ENCODE peak calls at places on chromosomes 7 and 10, in seven cellular contexts. One of them, this sample, is unnamed.

GRCh38 chr7:87361320-87361719 is 15.9 kb downstream of the CROT start:
- DNase-seq in Right ventricle myocardium superior: no peak
- DNase-seq in heart left ventricle: no peak
- DNase-seq in cardiac muscle cell: no peak
- DNase-seq in kidney epithelial cell: no peak
- DNase-seq in choroid plexus epithelial cell: no peak
- DNase-seq in effector CD4-positive, alpha-beta T cell: no peak
- DNase-seq in this sample: no peak

GRCh38 chr10:89591796-89592271 is 53.2 kb downstream of the PANK1 start:
- DNase-seq in Right ventricle myocardium superior: no peak
- DNase-seq in heart left ventricle: peak; percentile 35
- DNase-seq in cardiac muscle cell: peak; percentile 21
- DNase-seq in kidney epithelial cell: no peak
- DNase-seq in choroid plexus epithelial cell: peak; percentile 90
- DNase-seq in effector CD4-positive, alpha-beta T cell: no peak
- DNase-seq in this sample: no peak

GRCh38 chr7:339062-339342 is 49.0 kb downstream of the FOXL3 start:
- DNase-seq in Right ventricle myocardium superior: peak; percentile 6
- DNase-seq in heart left ventricle: no peak
- DNase-seq in cardiac muscle cell: no peak
- DNase-seq in kidney epithelial cell: no peak
- DNase-seq in choroid plexus epithelial cell: no peak
- DNase-seq in effector CD4-positive, alpha-beta T cell: no peak
- DNase-seq in this sample: no peak

GRCh38 chr7:45211066-45211465 is 53.5 kb downstream of the RAMP3 start:
- DNase-seq in Right ventricle myocardium superior: no peak
- DNase-seq in heart left ventricle: peak; percentile 67
- DNase-seq in cardiac muscle cell: no peak
- DNase-seq in kidney epithelial cell: no peak
- DNase-seq in choroid plexus epithelial cell: no peak
- DNase-seq in effector CD4-positive, alpha-beta T cell: no peak
- DNase-seq in this sample: no peak

GRCh38 chr10:124181656-124182055 is 88.3 kb upstream of the CHST15 start:
- DNase-seq in Right ventricle myocardium superior: no peak
- DNase-seq in heart left ventricle: no peak
- DNase-seq in cardiac muscle cell: no peak
- DNase-seq in kidney epithelial cell: no peak
- DNase-seq in choroid plexus epithelial cell: no peak
- DNase-seq in effector CD4-positive, alpha-beta T cell: no peak
- DNase-seq in this sample: no peak

GRCh38 chr10:14781763-14782162 is 7.1 kb upstream of the FAM107B start:
- DNase-seq in Right ventricle myocardium superior: no peak
- DNase-seq in heart left ventricle: no peak
- DNase-seq in cardiac muscle cell: no peak
- DNase-seq in kidney epithelial cell: no peak
- DNase-seq in choroid plexus epithelial cell: no peak
- DNase-seq in effector CD4-positive, alpha-beta T cell: no peak
- DNase-seq in this sample: no peak

GRCh38 chr7:140656548-140657515 is 15.9 kb upstream of the ADCK2 start:
- DNase-seq in Right ventricle myocardium superior: no peak
- DNase-seq in heart left ventricle: peak; percentile 49
- DNase-seq in cardiac muscle cell: peak; percentile 80
- DNase-seq in kidney epithelial cell: no peak
- DNase-seq in choroid plexus epithelial cell: peak; percentile 92
- DNase-seq in effector CD4-positive, alpha-beta T cell: no peak
- DNase-seq in this sample: peak; percentile 67

GRCh38 chr7:36794689-36795088 is 70.4 kb upstream of the AOAH start:
- DNase-seq in Right ventricle myocardium superior: no peak
- DNase-seq in heart left ventricle: no peak
- DNase-seq in cardiac muscle cell: peak; percentile 21
- DNase-seq in kidney epithelial cell: peak; percentile 14
- DNase-seq in choroid plexus epithelial cell: no peak
- DNase-seq in effector CD4-positive, alpha-beta T cell: no peak
- DNase-seq in this sample: no peak

GRCh38 chr7:17256375-17256774 is 42.1 kb upstream of the AHR start:
- DNase-seq in Right ventricle myocardium superior: no peak
- DNase-seq in heart left ventricle: no peak
- DNase-seq in cardiac muscle cell: no peak
- DNase-seq in kidney epithelial cell: no peak
- DNase-seq in choroid plexus epithelial cell: no peak
- DNase-seq in effector CD4-positive, alpha-beta T cell: no peak
- DNase-seq in this sample: no peak

GRCh38 chr7:46468753-46469356 is 547.8 kb upstream of the IGFBP3 start:
- DNase-seq in Right ventricle myocardium superior: no peak
- DNase-seq in heart left ventricle: no peak
- DNase-seq in cardiac muscle cell: peak; percentile 57
- DNase-seq in kidney epithelial cell: no peak
- DNase-seq in choroid plexus epithelial cell: peak; percentile 53
- DNase-seq in effector CD4-positive, alpha-beta T cell: no peak
- DNase-seq in this sample: no peak

GRCh38 chr10:132489053-132489703 is 48.4 kb upstream of the INPP5A start:
- DNase-seq in Right ventricle myocardium superior: peak; percentile 22
- DNase-seq in heart left ventricle: no peak
- DNase-seq in cardiac muscle cell: no peak
- DNase-seq in kidney epithelial cell: no peak
- DNase-seq in choroid plexus epithelial cell: peak; percentile 80
- DNase-seq in effector CD4-positive, alpha-beta T cell: no peak
- DNase-seq in this sample: peak; percentile 75

GRCh38 chr7:134875867-134876266 is 96.4 kb downstream of the CALD1 start:
- DNase-seq in Right ventricle myocardium superior: no peak
- DNase-seq in heart left ventricle: no peak
- DNase-seq in cardiac muscle cell: peak; percentile 77
- DNase-seq in kidney epithelial cell: no peak
- DNase-seq in choroid plexus epithelial cell: peak; percentile 86
- DNase-seq in effector CD4-positive, alpha-beta T cell: no peak
- DNase-seq in this sample: no peak

GRCh38 chr7:150441524-150441923 is 8.9 kb upstream of the GIMAP8 start:
- DNase-seq in Right ventricle myocardium superior: no peak
- DNase-seq in heart left ventricle: no peak
- DNase-seq in cardiac muscle cell: no peak
- DNase-seq in kidney epithelial cell: no peak
- DNase-seq in choroid plexus epithelial cell: no peak
- DNase-seq in effector CD4-positive, alpha-beta T cell: no peak
- DNase-seq in this sample: no peak

This sample was measured in aorta.